ENCODE peak calls at places on chromosomes 16 and 17, in six cellular contexts. A, F, D, C, Z and V are unnamed samples.

GRCh38 chr17:57106107-57106835 is 21.2 kb downstream of the AKAP1 start:
- DNase-seq in A (no peak), F (no peak), D (peak; percentile 65), C (peak; percentile 57), Z (no peak), V (no peak)

GRCh38 chr16:53433509-53433908 is 762 bp upstream of the RBL2 start:
- DNase-seq in A (no peak), F (no peak), D (no peak), C (no peak), Z (no peak), V (peak; percentile 80)

GRCh38 chr17:31787857-31788570 is 71.0 kb downstream of the COPRS start:
- DNase-seq in A (peak; percentile 40), F (no peak), D (no peak), C (peak; percentile 59), Z (no peak), V (peak; percentile 73)

GRCh38 chr16:19114359-19115147 is 789 bp downstream of the ITPRIPL2 start:
- DNase-seq in A (peak; percentile 76), F (peak; percentile 71), D (no peak), C (peak; percentile 79), Z (peak; percentile 61), V (peak; percentile 67)

GRCh38 chr16:59698341-59698979 is 964.3 kb upstream of the GOT2 start:
- DNase-seq in A (no peak), F (no peak), D (no peak), C (no peak), Z (no peak), V (no peak)

GRCh38 chr17:38418069-38418692 is 10.1 kb upstream of the ARHGAP23 start:
- DNase-seq in A (no peak), F (no peak), D (no peak), C (no peak), Z (no peak), V (no peak)

GRCh38 chr16:58832496-58832895 is 98.4 kb upstream of the GOT2 start:
- DNase-seq in A (no peak), F (no peak), D (no peak), C (no peak), Z (no peak), V (no peak)

GRCh38 chr17:4900231-4901107 is 1.1 kb downstream of the C17orf107 start:
- DNase-seq in A (no peak), F (no peak), D (no peak), C (no peak), Z (peak; percentile 51), V (peak; percentile 18)

GRCh38 chr17:74737299-74738050 is 419 bp downstream of the RAB37 start:
- DNase-seq in A (no peak), F (no peak), D (no peak), C (peak; percentile 72), Z (no peak), V (no peak)

GRCh38 chr17:74739227-74739831 is 2.3 kb downstream of the RAB37 start:
- DNase-seq in A (no peak), F (no peak), D (no peak), C (no peak), Z (no peak), V (no peak)

GRCh38 chr17:74738051-74738996 is 1.3 kb downstream of the RAB37 start:
- DNase-seq in A (no peak), F (no peak), D (no peak), C (peak; percentile 81), Z (peak; percentile 65), V (no peak)

GRCh38 chr17:74734256-74734655 is 2.8 kb upstream of the RAB37 start:
- DNase-seq in A (no peak), F (no peak), D (no peak), C (no peak), Z (no peak), V (no peak)

DNA sequence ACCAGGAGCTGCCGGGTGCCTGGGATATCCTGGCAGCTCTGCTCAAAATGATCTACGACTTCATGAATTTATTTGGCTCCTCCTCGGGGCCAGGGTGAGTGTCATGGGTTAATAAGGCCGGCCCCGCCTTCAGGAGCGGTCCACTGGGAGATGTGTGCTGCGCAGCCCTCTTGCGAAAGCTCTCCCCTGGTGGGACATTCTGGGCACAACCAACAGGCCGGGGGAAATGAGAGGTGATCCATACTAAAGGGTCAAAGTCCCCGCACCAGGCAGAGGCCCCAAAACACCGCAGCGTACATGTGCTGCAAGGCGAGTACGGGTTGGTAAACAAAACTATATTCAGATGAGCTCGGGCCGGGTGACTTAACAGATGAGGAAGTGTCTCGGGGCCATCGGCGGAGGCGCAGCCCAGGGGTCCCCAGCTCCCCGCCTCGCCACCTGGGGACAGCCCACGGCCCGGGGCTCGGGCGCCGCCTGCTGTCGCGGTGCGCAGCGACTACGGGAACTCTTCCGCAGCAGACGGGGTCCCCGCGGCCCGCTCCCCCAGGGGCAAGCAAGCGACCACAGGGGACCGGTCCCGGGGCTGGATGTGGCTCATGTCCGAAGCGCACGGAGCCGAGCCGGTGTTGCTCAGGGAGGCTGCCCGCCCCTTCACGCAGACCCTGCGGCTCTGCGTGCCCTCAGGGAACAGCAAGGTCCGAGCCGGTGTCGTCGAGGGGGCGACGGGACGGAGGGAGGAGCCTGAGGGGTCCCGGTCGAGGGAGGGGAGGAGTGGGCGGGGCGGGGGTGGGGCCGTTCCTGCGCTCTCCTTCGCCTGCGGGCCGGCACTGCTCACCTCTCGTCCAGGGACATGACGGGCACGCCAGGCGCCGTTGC is at the start of gene RAB37:
- DNase-seq in A (no peak), F (no peak), D (no peak), C (peak; percentile 90), Z (peak; percentile 54), V (no peak)
- TF ChIP-seq POLR2A in A (no peak), F (no peak), D (no peak), C (no peak), Z (no peak), V (no peak)

GRCh38 chr17:45663772-45664171 is 120.3 kb upstream of the CRHR1 start:
- DNase-seq in A (no peak), F (no peak), D (no peak), C (no peak), Z (no peak), V (no peak)
- TF ChIP-seq CTCF in A (no peak), F (no peak), D (no peak), C (no peak), Z (no peak), V (no peak)

GRCh38 chr17:77436481-77436880 is 295.7 kb downstream of the SEC14L1 start:
- DNase-seq in A (no peak), F (no peak), D (no peak), C (no peak), Z (no peak), V (no peak)

GRCh38 chr17:77437017-77437416 is 296.2 kb downstream of the SEC14L1 start:
- DNase-seq in A (no peak), F (no peak), D (no peak), C (no peak), Z (no peak), V (no peak)

GRCh38 chr17:77434136-77435114 is 293.7 kb downstream of the SEC14L1 start:
- DNase-seq in A (no peak), F (no peak), D (no peak), C (no peak), Z (no peak), V (no peak)

GRCh38 chr17:77435272-77436057 is 294.7 kb downstream of the SEC14L1 start:
- DNase-seq in A (no peak), F (no peak), D (no peak), C (no peak), Z (no peak), V (no peak)

DNA sequence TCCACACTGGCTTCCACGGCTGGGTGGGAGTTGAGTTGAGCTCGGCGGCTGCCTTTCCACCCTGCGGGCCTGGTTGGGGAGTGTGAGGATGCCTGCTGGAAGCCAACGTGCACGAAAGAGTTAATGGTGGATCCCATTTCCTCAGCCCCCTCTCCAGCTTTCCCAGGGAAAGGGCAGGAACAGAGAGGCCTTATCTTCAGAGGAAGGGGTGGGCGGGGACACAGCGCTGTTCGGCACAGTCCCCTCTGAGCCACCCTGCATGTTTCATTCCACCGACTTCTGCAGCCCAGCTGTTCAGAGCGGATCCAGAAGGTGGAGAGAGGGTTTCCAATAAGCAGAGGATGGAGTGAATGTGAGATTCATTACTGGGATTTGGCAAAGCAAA is 295.3 kb downstream of the SEC14L1 start:
- DNase-seq in A (no peak), F (no peak), D (no peak), C (no peak), Z (no peak), V (no peak)
- H3K4me3 ChIP-seq in A (no peak overlapping the region), F (no peak overlapping the region), D (no peak overlapping the region), C (no peak overlapping the region), Z (no peak overlapping the region), V (no peak overlapping the region)

GRCh38 chr17:2400877-2401425 is at the start of gene MNT:
- DNase-seq in A (peak; percentile 94), F (peak; percentile 95), D (peak; percentile 91), C (peak; percentile 97), Z (peak; percentile 95), V (peak; percentile 95)
- TF ChIP-seq POLR2A in A (peak; percentile 67), F (no peak), D (peak; percentile 83), C (peak; percentile 18), Z (no peak), V (no peak)

GRCh38 chr17:76337413-76337777 is 16.3 kb downstream of the PRPSAP1 start:
- DNase-seq in A (no peak), F (no peak), D (no peak), C (no peak), Z (no peak), V (no peak)

GRCh38 chr17:76335716-76336381 is 17.9 kb downstream of the PRPSAP1 start:
- DNase-seq in A (no peak), F (no peak), D (no peak), C (no peak), Z (no peak), V (no peak)

GRCh38 chr17:76331083-76331482 is 22.6 kb downstream of the PRPSAP1 start:
- DNase-seq in A (no peak), F (no peak), D (no peak), C (no peak), Z (no peak), V (no peak)

GRCh38 chr17:76336756-76337412 is 16.8 kb downstream of the PRPSAP1 start:
- DNase-seq in A (no peak), F (no peak), D (no peak), C (no peak), Z (no peak), V (no peak)

GRCh38 chr17:76333673-76334505 is 19.8 kb downstream of the PRPSAP1 start:
- DNase-seq in A (no peak), F (no peak), D (no peak), C (no peak), Z (no peak), V (no peak)
- TF ChIP-seq CTCF in A (no peak), F (no peak), D (no peak), C (no peak), Z (no peak), V (no peak)

DNA sequence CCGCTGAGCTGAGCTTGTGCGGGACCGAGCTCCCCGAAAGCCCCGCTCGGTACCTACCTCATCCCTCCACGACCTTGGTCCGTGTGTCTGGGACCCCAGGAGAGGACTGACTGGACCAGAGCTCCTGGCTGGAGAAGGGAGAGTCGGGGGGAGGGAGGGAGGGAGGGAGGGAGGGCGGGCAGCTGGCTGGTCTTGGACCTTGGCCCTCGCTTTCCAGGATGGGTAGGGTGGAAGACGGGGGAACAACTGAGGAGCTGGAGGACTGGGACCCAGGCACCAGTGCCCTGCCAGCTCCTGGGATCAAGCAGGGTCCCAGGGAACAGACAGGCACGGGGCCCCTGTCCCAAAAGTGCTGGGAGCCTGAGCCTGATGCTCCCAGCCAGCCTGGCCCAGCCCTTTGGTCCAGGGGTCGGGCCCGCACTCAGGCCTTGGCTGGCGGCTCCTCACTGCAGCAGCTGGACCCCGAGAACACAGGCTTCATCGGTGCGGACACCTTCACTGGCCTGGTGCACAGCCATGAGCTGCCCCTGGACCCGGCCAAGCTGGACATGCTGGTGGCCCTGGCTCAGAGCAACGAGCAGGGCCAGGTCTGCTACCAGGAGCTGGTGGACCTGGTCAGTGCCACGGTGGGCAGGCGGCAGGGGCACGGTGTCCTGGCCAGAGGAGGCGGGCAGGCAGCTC is 553 bp downstream of the RHBDL1 start:
- DNase-seq in A (no peak), F (no peak), D (no peak), C (no peak), Z (no peak), V (no peak)
- H3K4me3 ChIP-seq in A (no peak overlapping the region), F (peak overlapping the region; percentile 25), D (peak overlapping the region; percentile 24), C (peak overlapping the region; percentile 50), Z (peak overlapping the region; percentile 45), V (no peak overlapping the region)

GRCh38 chr17:62778990-62779681 is 29.0 kb downstream of the MARCHF10 start:
- DNase-seq in A (peak; percentile 52), F (peak; percentile 65), D (no peak), C (peak; percentile 92), Z (peak; percentile 72), V (peak; percentile 62)
- TF ChIP-seq POLR2A in A (no peak), F (no peak), D (no peak), C (no peak), Z (no peak), V (no peak)